ENCODE peak calls at places on chromosome 3, in ten cellular contexts. U, M, S, W, R, N, K, O, B and L are unnamed samples.

GRCh38 chr3:23075478-23075877 is 127.6 kb upstream of the UBE2E2 start:
- DNase-seq in U (no peak), M (no peak), S (no peak), W (no peak), R (peak; percentile 16), N (peak; percentile 72), K (no peak), O (no peak), B (no peak), L (no peak)

GRCh38 chr3:195097331-195098255 is 173.4 kb downstream of the XXYLT1 start:
- DNase-seq in U (peak; percentile 35), M (no peak), S (no peak), W (no peak), R (no peak), N (no peak), K (no peak), O (no peak), B (no peak), L (no peak)

GRCh38 chr3:177726807-177727206 is 529.5 kb upstream of the TBL1XR1 start:
- DNase-seq in U (no peak), M (no peak), S (no peak), W (no peak), R (no peak), N (no peak), K (no peak), O (no peak), B (no peak), L (no peak)

GRCh38 chr3:10594915-10595314 is 89.5 kb upstream of the ATP2B2 start:
- DNase-seq in U (no peak), M (no peak), S (no peak), W (no peak), R (peak; percentile 46), N (no peak), K (no peak), O (peak; percentile 45), B (no peak), L (peak; percentile 35)

GRCh38 chr3:99313481-99313880 is 324.9 kb upstream of the COL8A1 start:
- DNase-seq in U (no peak), M (no peak), S (no peak), W (no peak), R (peak; percentile 54), N (no peak), K (no peak), O (no peak), B (no peak), L (no peak)

GRCh38 chr3:174232658-174233429 is 626.3 kb upstream of the NAALADL2 start:
- DNase-seq in U (no peak), M (no peak), S (no peak), W (no peak), R (no peak), N (no peak), K (no peak), O (no peak), B (no peak), L (no peak)

GRCh38 chr3:9301798-9302197 is 52.4 kb upstream of the SRGAP3 start:
- DNase-seq in U (no peak), M (no peak), S (no peak), W (no peak), R (no peak), N (no peak), K (no peak), O (no peak), B (no peak), L (no peak)

GRCh38 chr3:122794779-122795673 is at the start of gene SLC49A4:
- DNase-seq in U (peak; percentile 85), M (no peak), S (no peak), W (peak; percentile 89), R (peak; percentile 59), N (no peak), K (peak; percentile 70), O (peak; percentile 78), B (peak; percentile 64), L (no peak)

GRCh38 chr3:8456118-8456811 is 45.4 kb upstream of the LMCD1 start:
- DNase-seq in U (peak; percentile 50), M (no peak), S (no peak), W (no peak), R (no peak), N (no peak), K (no peak), O (no peak), B (no peak), L (no peak)

GRCh38 chr3:94811836-94812235 is 749.0 kb downstream of the NSUN3 start:
- DNase-seq in U (no peak), M (no peak), S (no peak), W (no peak), R (no peak), N (no peak), K (no peak), O (no peak), B (no peak), L (no peak)

GRCh38 chr3:48338635-48339034 is 5.2 kb upstream of the SPINK8 start:
- DNase-seq in U (no peak), M (no peak), S (peak; percentile 28), W (no peak), R (no peak), N (no peak), K (no peak), O (no peak), B (no peak), L (no peak)

GRCh38 chr3:134749802-134750553 is 45.1 kb upstream of the EPHB1 start:
- DNase-seq in U (no peak), M (no peak), S (no peak), W (no peak), R (no peak), N (no peak), K (no peak), O (no peak), B (no peak), L (no peak)

GRCh38 chr3:19735111-19735510 is 198.9 kb downstream of the EFHB start:
- DNase-seq in U (no peak), M (no peak), S (no peak), W (no peak), R (no peak), N (no peak), K (no peak), O (no peak), B (no peak), L (no peak)

GRCh38 chr3:36904641-36905040 is 40.2 kb downstream of the TRANK1 start:
- DNase-seq in U (no peak), M (no peak), S (no peak), W (no peak), R (peak; percentile 22), N (no peak), K (no peak), O (no peak), B (no peak), L (no peak)

GRCh38 chr3:33775363-33775762 is 23.1 kb upstream of the PDCD6IP start:
- DNase-seq in U (no peak), M (no peak), S (no peak), W (no peak), R (no peak), N (no peak), K (no peak), O (no peak), B (no peak), L (no peak)

GRCh38 chr3:52291508-52292181 is 4.0 kb downstream of the GLYCTK start:
- DNase-seq in U (peak; percentile 32), M (no peak), S (no peak), W (peak; percentile 65), R (no peak), N (no peak), K (no peak), O (peak; percentile 55), B (peak; percentile 13), L (no peak)

GRCh38 chr3:159418571-159419526 is 569.8 kb upstream of the IL12A start:
- DNase-seq in U (no peak), M (no peak), S (no peak), W (no peak), R (peak; percentile 38), N (no peak), K (no peak), O (no peak), B (no peak), L (no peak)

GRCh38 chr3:198079771-198080520 is 119.9 kb downstream of the LMLN start:
- DNase-seq in U (no peak), M (no peak), S (peak; percentile 36), W (peak; percentile 49), R (peak; percentile 7), N (no peak), K (no peak), O (peak; percentile 51), B (no peak), L (no peak)

GRCh38 chr3:62749130-62749529 is 126.1 kb downstream of the CADPS start:
- DNase-seq in U (no peak), M (no peak), S (no peak), W (no peak), R (no peak), N (no peak), K (no peak), O (no peak), B (no peak), L (no peak)

GRCh38 chr3:100340527-100340926 is 6.0 kb downstream of the NIT2 start:
- DNase-seq in U (no peak), M (no peak), S (no peak), W (no peak), R (no peak), N (no peak), K (no peak), O (no peak), B (no peak), L (no peak)

GRCh38 chr3:21664996-21665395 is 86.0 kb downstream of the ZNF385D start:
- DNase-seq in U (no peak), M (no peak), S (no peak), W (no peak), R (no peak), N (no peak), K (no peak), O (no peak), B (no peak), L (no peak)

GRCh38 chr3:61570813-61571212 is 9.4 kb downstream of the PTPRG start:
- DNase-seq in U (no peak), M (no peak), S (peak; percentile 66), W (no peak), R (no peak), N (no peak), K (no peak), O (no peak), B (no peak), L (no peak)

GRCh38 chr3:127012091-127012490 is 29.2 kb downstream of the PLXNA1 start:
- DNase-seq in U (no peak), M (no peak), S (no peak), W (no peak), R (peak; percentile 56), N (no peak), K (no peak), O (no peak), B (no peak), L (no peak)

GRCh38 chr3:155254445-155254844 is 39.0 kb downstream of the STRIT1 start:
- DNase-seq in U (no peak), M (no peak), S (no peak), W (no peak), R (peak; percentile 25), N (no peak), K (no peak), O (no peak), B (no peak), L (no peak)

GRCh38 chr3:60070366-60070765 is 1020.5 kb upstream of the CFAP20DC start:
- DNase-seq in U (no peak), M (no peak), S (no peak), W (no peak), R (no peak), N (no peak), K (no peak), O (no peak), B (no peak), L (no peak)

GRCh38 chr3:47265725-47266480 is 16.7 kb downstream of the KIF9 start:
- DNase-seq in U (no peak), M (no peak), S (no peak), W (no peak), R (no peak), N (no peak), K (no peak), O (no peak), B (no peak), L (no peak)

GRCh38 chr3:133303430-133303829 is 96.4 kb upstream of the BFSP2 start:
- DNase-seq in U (no peak), M (no peak), S (no peak), W (no peak), R (no peak), N (no peak), K (no peak), O (no peak), B (no peak), L (no peak)

GRCh38 chr3:184505479-184505878 is 56.1 kb upstream of the EPHB3 start:
- DNase-seq in U (no peak), M (no peak), S (no peak), W (no peak), R (no peak), N (no peak), K (no peak), O (no peak), B (no peak), L (no peak)